ENCODE peak calls at places on chromosomes 7 and 10, in four cellular contexts. R is upper lobe of right lung, H is RWPE1, G is psoas muscle. T is an unnamed sample.

GRCh38 chr10:99785646-99786045 is 3.2 kb downstream of the ABCC2 start:
- DNase-seq in R (no peak), H (peak; percentile 82), G (no peak), T (no peak)

GRCh38 chr7:50304158-50304910 is at the start of gene IKZF1:
- DNase-seq in R (peak; percentile 90), H (no peak), G (peak; percentile 79), T (peak; percentile 73)

GRCh38 chr7:23604296-23604640 is 7.1 kb downstream of the CCDC126 start:
- DNase-seq in R (no peak), H (no peak), G (no peak), T (no peak)

GRCh38 chr7:155803418-155804376 is 8.6 kb downstream of the SHH start:
- DNase-seq in R (peak; percentile 94), H (no peak), G (no peak), T (no peak)

GRCh38 chr10:72243822-72244437 is 27.9 kb upstream of the ASCC1 start:
- DNase-seq in R (no peak), H (no peak), G (peak; percentile 84), T (no peak)

GRCh38 chr10:87761892-87762291 is 56.1 kb downstream of the ATAD1 start:
- DNase-seq in R (no peak), H (peak; percentile 52), G (no peak), T (peak; percentile 13)

GRCh38 chr10:72601144-72601543 is 24.7 kb downstream of the MICU1 start:
- DNase-seq in R (no peak), H (no peak), G (no peak), T (no peak)

GRCh38 chr7:45092100-45092930 is 3.5 kb upstream of the NACAD start:
- DNase-seq in R (no peak), H (peak; percentile 84), G (no peak), T (no peak)

GRCh38 chr7:16450366-16450765 is 15.2 kb downstream of the SOSTDC1 start:
- DNase-seq in R (no peak), H (no peak), G (no peak), T (no peak)

GRCh38 chr10:95284807-95285206 is 6.0 kb downstream of the PDLIM1 start:
- DNase-seq in R (no peak), H (no peak), G (no peak), T (no peak)

GRCh38 chr10:118870467-118871243 is 115.9 kb upstream of the CACUL1 start:
- DNase-seq in R (no peak), H (peak; percentile 97), G (no peak), T (no peak)

GRCh38 chr10:77789016-77789415 is 137.5 kb downstream of the DLG5 start:
- DNase-seq in R (peak; percentile 23), H (no peak), G (no peak), T (no peak)

GRCh38 chr10:7311256-7312178 is 99.3 kb downstream of the SFMBT2 start:
- DNase-seq in R (no peak), H (peak; percentile 89), G (no peak), T (no peak)

GRCh38 chr10:37566336-37566735 is 291.1 kb downstream of the ZNF248 start:
- DNase-seq in R (no peak), H (no peak), G (no peak), T (no peak)

GRCh38 chr7:381211-382117 is 91.5 kb downstream of the FOXL3 start:
- DNase-seq in R (peak; percentile 54), H (no peak), G (peak; percentile 44), T (no peak)

GRCh38 chr7:114660007-114660406 is 245.4 kb downstream of the FOXP2 start:
- DNase-seq in R (no peak), H (no peak), G (no peak), T (no peak)

GRCh38 chr7:48041665-48041995 is 6.3 kb downstream of the C7orf57 start:
- DNase-seq in R (no peak), H (peak; percentile 44), G (no peak), T (no peak)

GRCh38 chr7:77982926-77983550 is 184.5 kb downstream of the PHTF2 start:
- DNase-seq in R (no peak), H (peak; percentile 13), G (no peak), T (no peak)

GRCh38 chr7:47328392-47329319 is 253.3 kb downstream of the TNS3 start:
- DNase-seq in R (no peak), H (no peak), G (no peak), T (no peak)

GRCh38 chr10:115861864-115862263 is 411.1 kb downstream of the GFRA1 start:
- DNase-seq in R (no peak), H (peak; percentile 74), G (no peak), T (no peak)

GRCh38 chr10:31101123-31101522 is 69.5 kb upstream of the ZNF438 start:
- DNase-seq in R (no peak), H (peak; percentile 57), G (no peak), T (peak; percentile 63)

GRCh38 chr7:81173766-81174281 is 255.0 kb upstream of the SEMA3C start:
- DNase-seq in R (no peak), H (no peak), G (no peak), T (no peak)

GRCh38 chr7:157686285-157686894 is 349.6 kb downstream of the DNAJB6 start:
- DNase-seq in R (peak; percentile 26), H (no peak), G (no peak), T (no peak)

GRCh38 chr10:75191821-75192568 is 18.6 kb upstream of the VDAC2 start:
- DNase-seq in R (no peak), H (peak; percentile 85), G (peak; percentile 64), T (no peak)

GRCh38 chr10:77531441-77532001 is 106.1 kb downstream of the KCNMA1 start:
- DNase-seq in R (no peak), H (peak; percentile 74), G (peak; percentile 84), T (no peak)

GRCh38 chr7:103995554-103995953 is 6.1 kb upstream of the RELN start:
- DNase-seq in R (no peak), H (no peak), G (no peak), T (no peak)

GRCh38 chr10:131180941-131181855 is 130.3 kb downstream of the TCERG1L start:
- DNase-seq in R (peak; percentile 51), H (no peak), G (no peak), T (no peak)

GRCh38 chr10:97701438-97702064 is 12.0 kb upstream of the MARVELD1 start:
- DNase-seq in R (no peak), H (peak; percentile 78), G (no peak), T (peak; percentile 82)

GRCh38 chr7:81499262-81500116 is 270.4 kb downstream of the HGF start:
- DNase-seq in R (no peak), H (peak; percentile 42), G (no peak), T (peak; percentile 31)

DNA sequence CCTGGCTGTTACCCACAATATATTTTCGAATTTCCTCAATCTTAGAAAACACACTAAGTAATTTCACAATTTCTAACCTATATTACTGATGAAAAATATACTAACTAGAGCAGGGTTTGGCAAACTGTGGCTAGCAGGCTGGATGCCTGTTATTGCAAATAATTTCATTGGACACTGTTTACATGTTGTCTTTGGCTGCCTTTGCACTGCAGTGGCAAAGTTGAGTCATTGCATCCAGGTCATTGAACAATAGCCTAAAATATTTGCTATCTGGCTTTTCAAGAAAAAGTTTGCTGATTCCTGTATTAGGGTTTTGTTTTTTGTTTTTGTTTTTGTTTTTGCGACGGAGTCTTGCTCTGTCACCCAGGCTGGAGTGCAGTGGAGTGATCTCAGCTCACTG is 47.2 kb downstream of the KIF11 start:
- DNase-seq in R (no peak), H (no peak), G (no peak), T (no peak)
- TF ChIP-seq CTCF in R (no peak), H (no peak), G (no peak), T (no peak)

GRCh38 chr10:58293989-58294388 is 25.0 kb downstream of the CISD1 start:
- DNase-seq in R (no peak), H (no peak), G (no peak), T (no peak)

DNA sequence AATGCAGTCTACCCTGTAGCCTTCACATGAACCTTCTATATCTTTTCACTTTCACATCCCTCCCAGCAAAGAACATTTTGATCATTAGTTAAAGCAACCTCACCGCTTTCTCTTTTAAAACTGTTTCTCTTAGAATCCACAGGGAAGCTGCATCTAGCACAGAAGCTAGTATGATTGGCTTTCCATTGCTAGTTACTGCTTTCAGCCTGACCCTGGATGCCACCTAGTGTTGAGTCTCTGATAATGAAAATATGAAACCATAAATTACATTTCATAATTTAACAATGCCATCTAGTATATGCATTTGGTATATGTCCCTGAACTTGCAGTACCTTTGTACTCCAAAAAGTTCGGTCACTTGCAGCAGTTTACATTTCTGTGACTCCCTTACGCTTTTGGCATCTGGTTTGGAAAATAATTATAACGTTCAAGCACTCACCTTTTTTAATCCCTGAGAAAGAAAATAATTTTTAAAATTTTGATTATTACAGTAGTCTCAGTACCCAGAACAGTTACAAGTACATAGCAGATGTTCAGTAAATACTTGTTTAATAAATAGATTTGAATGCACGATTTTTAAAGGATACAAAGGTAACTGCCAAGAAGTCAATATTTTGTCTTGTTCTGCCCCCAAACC is 22.7 kb downstream of the CISD1 start:
- DNase-seq in R (no peak), H (peak; percentile 23), G (no peak), T (peak; percentile 31)
- TF ChIP-seq CTCF in R (peak; percentile 72), H (peak; percentile 78), G (peak; percentile 79), T (peak; percentile 45)

DNA sequence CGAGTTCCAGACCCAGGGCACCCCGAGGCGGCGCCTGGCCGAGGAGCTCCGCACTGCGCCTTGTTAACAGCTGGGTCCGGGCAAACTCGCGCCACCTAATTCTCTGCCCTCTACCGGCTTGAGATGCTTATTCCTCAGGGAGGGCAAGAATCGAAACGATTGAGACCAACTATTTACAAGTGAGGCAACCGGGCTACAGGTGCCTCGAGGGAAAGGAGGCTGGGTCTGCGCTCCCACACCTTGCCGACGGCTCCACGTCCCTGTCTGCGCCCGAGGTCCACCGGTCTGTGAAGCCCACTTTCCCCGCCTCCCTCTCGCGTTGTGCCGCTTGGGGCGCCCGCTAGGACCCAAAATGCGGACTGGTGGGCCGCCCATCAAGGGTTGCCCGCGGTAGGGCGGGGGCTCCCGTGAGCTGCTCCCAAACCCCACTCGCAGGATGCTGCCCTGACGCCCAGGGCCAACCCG is 527 bp downstream of the AKR1B1 start:
- DNase-seq in R (peak; percentile 78), H (peak; percentile 53), G (peak; percentile 76), T (peak; percentile 74)
- TF ChIP-seq CTCF in R (peak; percentile 29), H (peak; percentile 15), G (no peak), T (peak; percentile 25)

DNA sequence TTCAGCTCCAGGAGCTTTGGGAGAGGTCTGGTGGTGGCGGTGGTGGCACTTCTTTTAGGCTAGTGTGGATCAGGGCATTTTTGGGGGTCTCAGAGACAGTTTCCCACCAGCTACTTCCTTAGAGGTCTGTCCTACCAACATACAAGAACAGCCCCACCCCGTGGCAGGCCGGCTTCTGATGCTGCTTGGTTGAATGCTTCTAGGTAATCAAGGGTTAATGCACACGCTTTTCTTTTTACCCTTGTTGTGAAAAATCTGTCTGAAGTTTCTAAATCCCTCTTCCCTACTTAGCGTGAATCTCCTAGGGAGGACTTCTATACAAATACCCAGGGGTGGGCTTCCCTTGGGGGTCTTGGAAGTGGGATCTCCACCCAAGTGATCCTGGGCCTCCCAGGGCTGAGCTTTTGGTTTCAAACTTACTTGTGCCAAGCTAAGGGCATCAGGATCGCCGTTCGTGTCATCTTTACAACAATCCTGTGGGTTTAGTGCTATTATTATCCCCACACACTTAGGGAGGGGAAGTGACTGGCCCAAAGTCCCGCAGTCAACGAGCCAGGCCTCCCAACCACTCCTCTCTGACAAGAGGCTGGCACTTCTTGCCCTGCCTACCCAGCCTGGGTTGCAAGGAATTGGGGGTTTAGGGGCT is 1.7 kb downstream of the SH2B2 start:
- DNase-seq in R (no peak), H (no peak), G (no peak), T (no peak)
- TF ChIP-seq CTCF in R (no peak), H (no peak), G (no peak), T (no peak)

T was measured in GM20000.